ENCODE peak calls at places on chromosomes 2 and 18, in ten cellular contexts. N is Calu3, K is AG04450, S is fibroblast of pulmonary artery, R is pancreas, G is endothelial cell, H is adrenal gland, O is BJ, I is PC-9, A is coronary artery. L is an unnamed sample.

GRCh38 chr2:47119001-47119400 is 36.1 kb downstream of the STPG4 start:
- DNase-seq in A (no peak), H (no peak), R (no peak), G (no peak), K (no peak), O (peak; percentile 55), N (no peak), I (no peak), S (peak; percentile 62), L (no peak)

GRCh38 chr2:121994238-121995206 is 239.1 kb downstream of the TSN start:
- DNase-seq in R (no peak), H (no peak), S (no peak), K (no peak), N (no peak), A (no peak), I (no peak), G (no peak), O (no peak), L (peak; percentile 56)

GRCh38 chr2:190545756-190546385 is 11.3 kb upstream of the NEMP2 start:
- DNase-seq in N (no peak), K (no peak), A (no peak), H (no peak), O (no peak), I (no peak), G (no peak), S (peak; percentile 56), R (no peak), L (no peak)

GRCh38 chr2:234835738-234836137 is 116.1 kb upstream of the SH3BP4 start:
- DNase-seq in A (no peak), N (no peak), O (no peak), K (no peak), S (no peak), H (peak; percentile 10), I (no peak), R (no peak), G (no peak), L (no peak)

GRCh38 chr2:182291296-182291695 is 135.5 kb downstream of the PDE1A start:
- DNase-seq in O (no peak), A (no peak), N (no peak), H (no peak), I (no peak), G (no peak), S (no peak), K (no peak), R (no peak), L (no peak)

GRCh38 chr2:96848264-96848663 is 4.4 kb upstream of the ANKRD23 start:
- DNase-seq in R (no peak), G (no peak), I (no peak), K (no peak), O (no peak), S (no peak), N (no peak), H (peak; percentile 89), A (peak; percentile 62), L (no peak)

GRCh38 chr2:157627594-157628281 is 926 bp downstream of the ACVR1C start:
- DNase-seq in N (no peak), G (no peak), I (peak; percentile 4), O (no peak), H (no peak), A (peak; percentile 65), K (no peak), R (peak; percentile 16), S (no peak), L (peak; percentile 51)

GRCh38 chr2:174878537-174879147 is 114.4 kb upstream of the CHRNA1 start:
- DNase-seq in O (no peak), K (no peak), I (peak; percentile 9), G (no peak), H (peak; percentile 78), N (peak; percentile 16), A (no peak), R (no peak), S (peak; percentile 30), L (peak; percentile 73)

GRCh38 chr18:10474309-10474708 is 19.9 kb downstream of the APCDD1 start:
- DNase-seq in I (no peak), G (no peak), S (no peak), H (no peak), O (no peak), A (no peak), N (no peak), R (no peak), K (no peak), L (no peak)

GRCh38 chr2:62577994-62578836 is 72.2 kb upstream of the TMEM17 start:
- DNase-seq in H (peak; percentile 10), S (peak; percentile 77), A (no peak), N (peak; percentile 72), K (peak; percentile 50), I (peak; percentile 45), G (no peak), R (no peak), O (peak; percentile 94), L (no peak)

GRCh38 chr2:127270663-127271062 is 23.3 kb downstream of the ERCC3 start:
- DNase-seq in R (no peak), O (no peak), G (no peak), S (no peak), K (no peak), A (no peak), N (peak; percentile 18), I (no peak), H (no peak), L (no peak)
- TF ChIP-seq CTCF in R (no peak), O (no peak), G (no peak), S (no peak), K (no peak), A (no peak), N (peak; percentile 24), I (peak; percentile 55), H (no peak), L (peak; percentile 32)

DNA sequence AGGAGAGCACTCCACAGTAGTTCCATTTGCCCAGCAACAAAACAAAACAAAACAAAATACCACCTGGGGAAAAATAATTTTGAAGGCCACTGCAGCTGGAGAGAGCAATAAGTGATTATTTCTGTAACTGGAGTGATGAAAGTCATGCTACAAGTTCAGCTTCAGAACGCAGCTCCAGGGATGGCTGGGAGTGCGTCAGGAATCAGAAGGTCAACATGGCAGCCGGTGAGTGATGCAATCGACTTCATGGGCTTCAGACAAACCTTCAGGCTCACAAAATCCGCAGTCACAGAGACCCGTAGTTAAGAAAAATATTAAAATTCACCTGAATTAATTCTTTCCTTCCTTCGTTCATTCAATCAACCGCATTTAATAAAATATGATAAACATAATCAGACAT is 41.0 kb downstream of the ABHD3 start:
- DNase-seq in A (no peak), H (peak; percentile 66), S (no peak), O (no peak), I (no peak), K (no peak), G (no peak), N (no peak), R (no peak), L (no peak)
- TF ChIP-seq CTCF in A (no peak), H (no peak), S (no peak), O (no peak), I (no peak), K (no peak), G (no peak), N (no peak), R (no peak), L (no peak)

GRCh38 chr2:137862651-137863050 is 101.6 kb upstream of the HNMT start:
- DNase-seq in A (no peak), R (no peak), S (no peak), O (no peak), N (no peak), I (no peak), H (no peak), K (no peak), G (no peak), L (no peak)

GRCh38 chr2:137870682-137871081 is 93.6 kb upstream of the HNMT start:
- DNase-seq in O (no peak), K (no peak), H (no peak), S (no peak), A (no peak), G (no peak), I (no peak), N (no peak), R (no peak), L (no peak)

DNA sequence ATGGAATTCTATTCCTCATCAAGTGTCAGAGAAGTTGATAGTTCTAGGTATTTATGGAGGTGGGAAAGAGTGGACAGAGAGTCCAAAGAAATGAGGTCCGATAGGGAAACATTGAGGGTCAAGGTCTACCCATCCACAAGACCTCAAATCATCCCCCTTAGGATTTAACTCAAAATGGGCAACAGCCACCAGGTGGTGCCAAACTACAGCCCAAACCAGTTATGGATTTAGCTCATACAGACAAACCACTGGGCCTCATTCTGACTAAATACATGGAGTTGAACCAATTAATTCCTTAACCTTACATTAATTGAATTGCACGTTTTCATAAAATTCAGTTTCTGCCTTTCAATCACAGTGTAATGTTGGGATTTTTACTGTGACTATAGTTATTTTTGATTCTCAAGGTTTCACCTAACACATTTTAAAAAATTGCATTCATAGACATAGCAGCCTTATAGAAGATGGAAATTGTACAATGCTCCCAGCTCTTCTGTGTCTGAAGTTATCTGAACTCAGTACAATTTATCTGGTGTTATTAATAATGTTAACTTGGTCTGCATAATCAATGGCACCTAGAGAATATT is 98.2 kb upstream of the HNMT start:
- DNase-seq in I (peak; percentile 48), K (peak; percentile 16), R (no peak), A (no peak), G (peak; percentile 72), O (no peak), H (peak; percentile 39), N (peak; percentile 70), S (peak; percentile 65), L (peak; percentile 45)
- TF ChIP-seq CTCF in I (peak; percentile 73), K (peak; percentile 74), R (peak; percentile 5), A (peak; percentile 22), G (peak; percentile 74), O (peak; percentile 66), H (peak; percentile 49), N (peak; percentile 67), S (peak; percentile 84), L (peak; percentile 59)

GRCh38 chr2:74471332-74472065 is 981 bp downstream of the MRPL53 start:
- DNase-seq in K (no peak), N (no peak), H (peak; percentile 22), I (no peak), R (no peak), A (no peak), O (no peak), G (no peak), S (no peak), L (no peak)

GRCh38 chr2:74472945-74473258 is 422 bp upstream of the MRPL53 start:
- DNase-seq in O (no peak), A (no peak), N (no peak), K (no peak), S (no peak), H (no peak), G (no peak), R (no peak), I (no peak), L (no peak)

GRCh38 chr2:74472086-74472944 is at the start of gene MRPL53:
- DNase-seq in N (peak; percentile 96), K (peak; percentile 83), O (peak; percentile 49), S (peak; percentile 96), A (peak; percentile 95), R (peak; percentile 93), G (peak; percentile 91), I (peak; percentile 93), H (peak; percentile 96), L (peak; percentile 96)

GRCh38 chr2:74474481-74474880 is 2.0 kb upstream of the MRPL53 start:
- DNase-seq in K (no peak), O (no peak), I (no peak), H (no peak), A (no peak), N (no peak), R (no peak), S (no peak), G (no peak), L (no peak)

GRCh38 chr2:74474899-74475298 is 2.4 kb upstream of the MRPL53 start:
- DNase-seq in A (no peak), S (no peak), R (no peak), O (no peak), N (no peak), K (no peak), H (no peak), I (no peak), G (peak; percentile 37), L (no peak)
- TF ChIP-seq CTCF in A (no peak), S (peak; percentile 38), R (no peak), O (peak; percentile 17), N (peak; percentile 36), K (peak; percentile 17), H (no peak), I (peak; percentile 49), G (peak; percentile 31), L (peak; percentile 21)

L was measured in MM.1S.